ENCODE peak calls at places on chromosomes 12 and 14, in five cellular contexts. L is PC-9, W is hepatocyte, I is endothelial cell of umbilical vein, D is PC-3. K is an unnamed sample.

GRCh38 chr14:85079842-85080741 is 449.9 kb upstream of the FLRT2 start:
- DNase-seq in L (no peak), W (no peak), I (no peak), D (no peak), K (no peak)

GRCh38 chr12:54215990-54216579 is 27.3 kb upstream of the SMUG1 start:
- DNase-seq in L (no peak), I (no peak), D (no peak), W (peak; percentile 39), K (no peak)

GRCh38 chr14:49220492-49220891 is 365.7 kb downstream of the RPS29 start:
- DNase-seq in D (no peak), W (no peak), I (no peak), L (no peak), K (peak; percentile 8)

GRCh38 chr14:68373847-68374582 is 418.9 kb downstream of the ZFP36L1 start:
- DNase-seq in D (no peak), I (no peak), W (no peak), L (no peak), K (no peak)

GRCh38 chr12:20426956-20427355 is 58.6 kb downstream of the PDE3A start:
- DNase-seq in I (no peak), L (no peak), W (no peak), D (no peak), K (no peak)

GRCh38 chr14:45364565-45364964 is 111.6 kb upstream of the MIS18BP1 start:
- DNase-seq in I (no peak), D (peak; percentile 32), W (no peak), L (no peak), K (no peak)

GRCh38 chr14:104081951-104082464 is 3.5 kb upstream of the ASPG start:
- DNase-seq in D (no peak), L (no peak), W (no peak), I (no peak), K (no peak)

GRCh38 chr14:35215110-35215872 is 76.9 kb upstream of the PSMA6 start:
- DNase-seq in W (peak; percentile 51), D (peak; percentile 63), I (peak; percentile 62), L (no peak), K (peak; percentile 83)

GRCh38 chr12:96311191-96311590 is 89.0 kb downstream of the CDK17 start:
- DNase-seq in W (no peak), D (no peak), L (no peak), I (no peak), K (no peak)
- TF ChIP-seq EZH2 in W (no peak), D (no peak), L (no peak), I (no peak), K (no peak)

DNA sequence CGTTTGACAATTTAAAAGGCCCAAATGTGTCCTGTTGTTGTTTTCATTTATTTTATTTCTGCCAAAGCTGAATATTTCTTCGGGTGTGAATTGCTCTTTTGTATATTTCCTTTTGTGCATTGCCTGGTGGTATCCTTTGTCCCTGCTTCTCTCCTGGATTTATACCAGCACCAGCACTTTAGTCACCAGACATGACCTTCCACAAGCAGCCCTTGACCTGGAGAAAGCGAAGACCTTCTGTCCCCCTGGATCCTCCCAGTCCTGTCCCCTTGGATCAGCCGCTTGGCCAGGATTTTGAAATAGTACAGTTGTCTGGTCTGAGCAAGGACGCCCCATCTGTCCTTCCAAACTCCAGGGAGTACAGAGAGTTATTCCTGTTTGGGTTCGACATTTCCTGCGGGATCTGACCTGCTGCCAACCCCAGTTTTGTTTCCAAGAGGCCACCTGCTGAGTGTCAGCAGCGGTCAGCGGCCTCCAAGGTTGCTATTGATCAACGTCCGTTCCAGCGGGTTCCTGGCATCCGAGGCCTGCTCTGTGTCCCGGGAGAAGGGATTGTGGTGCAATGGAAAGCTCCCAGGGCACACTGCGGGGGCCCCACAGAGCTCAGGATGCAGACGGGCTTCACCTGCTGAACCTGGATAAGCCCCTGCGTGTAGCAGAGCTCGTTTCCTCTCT is 45.1 kb upstream of the CHGA start:
- DNase-seq in L (no peak), I (peak; percentile 67), D (no peak), W (peak; percentile 31), K (no peak)
- TF ChIP-seq EZH2 in L (no peak), I (no peak), D (no peak), W (no peak), K (no peak)

GRCh38 chr12:57216014-57216891 is at the start of gene NXPH4:
- DNase-seq in W (peak; percentile 57), L (peak; percentile 55), I (no peak), D (peak; percentile 40), K (no peak)

GRCh38 chr12:57219205-57219992 is 2.8 kb downstream of the NXPH4 start:
- DNase-seq in D (no peak), W (no peak), I (no peak), L (no peak), K (no peak)

GRCh38 chr12:57216931-57217871 is 607 bp downstream of the NXPH4 start:
- DNase-seq in W (no peak), I (no peak), L (peak; percentile 20), D (peak; percentile 41), K (no peak)

GRCh38 chr12:57219993-57220728 is 3.6 kb downstream of the NXPH4 start:
- DNase-seq in I (no peak), L (no peak), D (no peak), W (no peak), K (no peak)

DNA sequence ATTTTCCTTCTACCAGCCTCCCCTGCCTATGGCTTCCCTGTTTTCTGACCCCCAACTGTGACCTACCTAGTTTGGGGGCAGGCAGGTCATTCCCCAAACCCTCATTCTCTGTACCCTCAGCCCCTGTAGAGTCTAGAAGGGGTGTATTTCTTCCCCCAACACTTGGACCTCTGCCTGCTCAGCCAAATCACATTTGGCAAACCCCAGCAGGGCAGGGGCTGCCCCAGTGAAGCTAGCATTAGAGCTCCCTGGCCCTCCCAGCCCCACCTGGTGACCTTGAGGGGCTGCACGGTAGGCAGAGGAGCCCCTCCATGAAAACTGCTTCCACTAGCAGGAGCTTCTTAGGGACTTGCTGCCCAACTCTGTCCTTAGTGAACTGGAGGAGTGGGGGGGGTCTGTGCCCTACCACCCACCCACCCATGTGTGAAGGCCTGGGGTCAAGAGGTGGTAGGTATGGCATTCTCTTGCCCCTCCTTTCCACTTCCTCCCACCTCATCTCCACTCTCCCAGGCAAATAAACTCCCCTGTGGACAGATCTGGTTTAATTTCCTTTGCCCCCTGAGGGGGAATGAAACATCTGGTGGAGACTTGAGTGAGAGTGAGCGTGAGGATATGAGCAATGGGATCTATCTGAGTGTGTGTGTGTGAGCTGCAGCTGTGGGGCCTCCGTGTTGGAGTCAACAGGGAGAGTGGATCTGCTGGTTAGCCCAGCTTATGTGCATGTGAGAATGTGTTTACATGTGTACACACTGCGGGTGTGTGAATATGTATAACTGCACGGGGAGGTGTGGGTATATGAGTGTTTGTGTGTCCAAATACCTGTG is 1.6 kb downstream of the NXPH4 start:
- DNase-seq in I (no peak), D (peak; percentile 52), L (no peak), W (no peak), K (no peak)
- TF ChIP-seq EZH2 in I (no peak), D (no peak), L (no peak), W (no peak), K (no peak)

GRCh38 chr14:77026166-77026929 is 2.2 kb downstream of the IRF2BPL start:
- DNase-seq in L (peak; percentile 73), I (peak; percentile 61), D (peak; percentile 37), W (peak; percentile 60), K (peak; percentile 50)
- TF ChIP-seq EZH2 in L (no peak), I (no peak), D (no peak), W (no peak), K (no peak)

DNA sequence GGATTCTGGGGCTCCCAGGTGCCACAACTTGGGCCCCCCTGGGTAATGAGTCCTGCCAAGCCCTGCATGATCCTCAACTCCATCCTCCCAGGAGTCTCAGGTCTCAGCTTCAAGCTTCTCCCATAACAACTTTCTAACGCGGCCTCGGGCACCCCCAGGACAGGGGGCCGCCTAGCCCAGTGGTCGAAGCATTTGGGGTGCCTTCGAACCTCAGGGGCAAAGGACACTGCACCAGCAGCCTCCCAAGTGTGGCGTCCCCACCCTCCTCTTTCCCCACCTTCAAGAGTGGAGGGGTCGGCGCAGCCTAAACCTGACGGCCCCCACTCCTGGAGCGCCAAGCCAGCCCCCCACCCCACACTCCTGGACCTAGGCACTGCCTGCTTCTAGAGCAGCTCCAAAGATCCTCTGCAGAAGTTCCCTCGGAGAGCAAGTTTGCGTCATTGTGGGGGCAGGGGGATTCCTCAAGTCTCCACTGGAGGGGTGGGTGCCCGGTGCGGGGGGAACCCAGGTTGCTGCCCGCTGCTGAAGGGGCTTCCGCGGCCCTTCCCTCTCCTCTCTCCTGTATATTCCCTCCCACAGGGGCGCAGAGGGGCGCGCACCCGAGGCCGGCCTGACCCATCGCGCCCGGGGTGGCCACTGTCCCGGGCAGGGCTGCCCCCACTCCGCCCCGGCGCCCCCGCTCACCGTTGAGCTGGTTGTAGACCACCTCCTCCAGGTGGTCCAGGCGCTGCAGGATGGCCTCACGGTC is 933 bp downstream of the GALNT9 start:
- DNase-seq in D (no peak), I (no peak), L (no peak), W (no peak), K (no peak)
- TF ChIP-seq EZH2 in D (no peak), I (no peak), L (no peak), W (no peak), K (no peak)

GRCh38 chr12:121536929-121537813 is 43.7 kb downstream of the KDM2B start:
- DNase-seq in W (peak; percentile 87), D (peak; percentile 66), I (peak; percentile 74), L (peak; percentile 83), K (peak; percentile 70)
- TF ChIP-seq EZH2 in W (no peak), D (no peak), I (no peak), L (no peak), K (no peak)

DNA sequence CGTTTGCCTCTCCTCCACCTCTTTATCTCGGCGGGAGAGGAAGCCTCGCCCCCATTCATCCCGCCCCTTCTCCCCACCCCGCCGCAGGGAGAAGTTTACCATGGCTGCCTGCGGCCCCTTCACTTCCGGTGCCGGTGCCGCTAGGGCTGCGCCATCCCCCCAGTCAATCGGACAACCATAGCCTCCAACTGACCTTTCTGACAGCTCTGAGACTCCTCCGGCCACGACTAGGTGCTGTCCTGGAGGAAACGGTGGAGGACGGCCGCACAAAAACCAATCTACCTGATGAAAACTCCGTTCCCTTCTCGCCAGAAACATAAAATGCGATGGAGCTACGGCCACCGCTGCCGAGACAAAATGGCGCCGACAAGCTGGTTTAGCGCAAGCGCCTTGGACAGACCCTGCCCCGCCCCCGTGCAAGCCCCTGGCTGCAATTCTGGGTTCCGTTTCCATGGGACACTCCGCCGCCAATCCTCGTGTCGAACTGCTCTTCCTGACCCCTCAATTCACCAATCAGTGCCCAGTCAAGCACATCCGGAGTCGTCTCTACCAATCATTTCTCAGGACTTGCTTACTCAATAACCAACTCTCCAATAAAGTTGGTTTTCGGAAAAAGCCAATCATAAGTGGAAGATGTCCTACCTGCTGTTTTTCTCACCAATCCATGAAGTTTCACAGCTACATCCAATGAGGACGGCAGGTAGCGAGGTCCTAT is 436 bp upstream of the ARID4A start:
- DNase-seq in I (peak; percentile 100), W (peak; percentile 99), L (peak; percentile 97), D (peak; percentile 100), K (peak; percentile 100)
- TF ChIP-seq EZH2 in I (peak; percentile 98), W (no peak), L (no peak), D (no peak), K (peak; percentile 98)

DNA sequence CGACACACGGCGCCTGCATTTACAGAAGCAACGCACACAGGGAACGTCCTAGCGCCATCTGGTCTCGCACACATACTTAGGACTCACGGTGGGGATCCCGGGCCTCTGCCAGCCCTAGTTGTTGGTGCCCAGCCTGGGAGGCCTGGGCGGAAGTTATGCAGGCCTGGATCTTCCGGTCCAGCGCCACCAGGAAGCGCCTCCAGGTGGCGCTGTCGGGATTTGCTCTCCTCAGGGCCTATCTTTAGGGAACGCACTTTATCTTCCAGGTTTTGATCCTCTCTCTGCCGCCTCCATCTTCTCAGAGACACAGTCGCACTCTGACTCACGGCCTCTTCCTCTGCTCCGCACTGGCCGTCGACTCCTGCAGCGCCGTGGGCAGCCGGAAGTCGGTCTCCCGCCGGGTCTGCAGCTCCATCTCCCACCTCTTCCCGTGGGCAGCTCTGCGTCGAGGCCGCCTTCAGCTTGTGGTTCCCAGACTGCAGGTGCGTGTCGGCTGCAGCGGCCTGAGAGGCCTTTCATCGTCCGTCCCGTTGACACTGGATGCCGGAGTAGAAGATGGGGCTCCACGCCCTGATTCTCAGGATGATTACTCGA is 760.4 kb downstream of the TMEM121 start:
- DNase-seq in D (no peak), W (no peak), L (no peak), I (no peak), K (no peak)
- TF ChIP-seq EZH2 in D (no peak), W (no peak), L (no peak), I (no peak), K (no peak)